ENCODE peak calls at places on chromosomes 2 and 18, in six cellular contexts. U is HepG2, G is HCT116, A is GM12878, D is SK-N-SH, O is K562. I is an unnamed sample.

GRCh38 chr2:120110507-120110906 is 97.6 kb downstream of the EPB41L5 start:
- DNase-seq in A (no peak), G (no peak), O (no peak), D (no peak), U (no peak), I (no peak)

GRCh38 chr18:37320320-37320719 is 245.3 kb downstream of the CELF4 start:
- DNase-seq in G (no peak), A (no peak), D (no peak), O (no peak), U (no peak), I (no peak)

GRCh38 chr2:54979645-54980044 is 70.6 kb downstream of the RTN4 start:
- DNase-seq in O (no peak), U (no peak), G (no peak), A (no peak), D (no peak), I (peak)

GRCh38 chr2:208326016-208326415 is 60.0 kb downstream of the PIKFYVE start:
- DNase-seq in D (no peak), O (no peak), U (no peak), A (no peak), G (no peak), I (no peak)

GRCh38 chr18:49041677-49042570 is 91.2 kb upstream of the SMAD7 start:
- DNase-seq in G (peak), O (peak), D (no peak), U (peak), A (no peak), I (peak)

GRCh38 chr2:219023045-219023605 is 18.2 kb downstream of the CFAP65 start:
- DNase-seq in O (no peak), U (no peak), D (no peak), G (no peak), A (no peak), I (no peak)

GRCh38 chr2:97763176-97763845 is 49.9 kb downstream of the ZAP70 start:
- DNase-seq in U (no peak), D (no peak), G (no peak), O (no peak), A (no peak), I (no peak)

GRCh38 chr18:48914581-48915251 is 36.0 kb downstream of the SMAD7 start:
- DNase-seq in O (no peak), G (no peak), A (no peak), D (no peak), U (no peak), I (no peak)

GRCh38 chr2:237866119-237866621 is 6.7 kb downstream of the RAMP1 start:
- DNase-seq in D (peak), A (no peak), O (no peak), G (no peak), U (no peak), I (no peak)

GRCh38 chr2:174957049-174957448 is 48.1 kb downstream of the CHN1 start:
- DNase-seq in A (no peak), G (no peak), O (no peak), U (no peak), D (no peak), I (no peak)

GRCh38 chr2:205403244-205403845 is 279.0 kb upstream of the NRP2 start:
- DNase-seq in O (no peak), D (no peak), A (no peak), U (no peak), G (no peak), I (no peak)

GRCh38 chr2:150485871-150486538 is 1.5 kb downstream of the RND3 start:
- DNase-seq in D (peak), O (no peak), U (no peak), G (peak), A (no peak), I (peak)

GRCh38 chr2:183267148-183267827 is 143.0 kb downstream of the NUP35 start:
- DNase-seq in G (no peak), U (no peak), D (no peak), O (no peak), A (peak), I (no peak)

GRCh38 chr18:36821681-36822080 is 7.1 kb downstream of the TPGS2 start:
- DNase-seq in O (no peak), A (no peak), D (no peak), U (no peak), G (no peak), I (peak)

GRCh38 chr2:178193823-178194599 is at the start of gene OSBPL6:
- DNase-seq in O (peak), U (peak), D (peak), A (no peak), G (peak), I (peak)

GRCh38 chr2:54347622-54348021 is 91.6 kb upstream of the TSPYL6 start:
- DNase-seq in D (no peak), G (no peak), O (no peak), A (no peak), U (no peak), I (peak)

GRCh38 chr2:72958542-72959385 is 41.4 kb downstream of the EMX1 start:
- DNase-seq in G (no peak), U (no peak), O (no peak), D (no peak), A (no peak), I (no peak)

GRCh38 chr2:147863835-147864234 is 19.0 kb downstream of the ACVR2A start:
- DNase-seq in G (no peak), A (no peak), D (no peak), O (no peak), U (no peak), I (no peak)

GRCh38 chr2:216201687-216202306 is 92.6 kb downstream of the XRCC5 start:
- DNase-seq in G (no peak), A (no peak), U (no peak), D (peak), O (no peak), I (no peak)

GRCh38 chr2:236130349-236130998 is 37.7 kb downstream of the GBX2 start:
- DNase-seq in D (no peak), G (no peak), U (no peak), O (no peak), A (no peak), I (no peak)

GRCh38 chr18:26503382-26503781 is 45.0 kb downstream of the KCTD1 start:
- DNase-seq in U (no peak), D (peak), G (no peak), O (no peak), A (no peak), I (no peak)

GRCh38 chr2:98917031-98917459 is 19.0 kb downstream of the CRACDL start:
- DNase-seq in U (no peak), G (peak), D (no peak), O (no peak), A (no peak), I (no peak)

GRCh38 chr2:186709529-186710455 is 15.9 kb downstream of the FAM171B start:
- DNase-seq in U (no peak), D (no peak), O (no peak), A (no peak), G (no peak), I (no peak)

GRCh38 chr18:50666536-50666935 is 106.6 kb downstream of the MAPK4 start:
- DNase-seq in U (no peak), A (no peak), D (no peak), O (no peak), G (no peak), I (no peak)

GRCh38 chr2:233700028-233700635 is 7.4 kb downstream of the UGT1A6 start:
- DNase-seq in G (no peak), D (peak), U (peak), O (peak), A (no peak), I (peak)

GRCh38 chr2:30664761-30665358 is 142.4 kb downstream of the CAPN13 start:
- DNase-seq in A (no peak), D (no peak), O (peak), U (peak), G (peak), I (no peak)

GRCh38 chr2:54955674-54956391 is 94.4 kb downstream of the RTN4 start:
- DNase-seq in D (no peak), O (peak), U (peak), A (no peak), G (no peak), I (no peak)

GRCh38 chr2:99984781-99985525 is 157.4 kb downstream of the AFF3 start:
- DNase-seq in U (no peak), A (no peak), D (peak), O (no peak), G (no peak), I (peak)

GRCh38 chr2:190353537-190353899 is 10.1 kb downstream of the INPP1 start:
- DNase-seq in A (no peak), G (no peak), O (no peak), U (no peak), D (no peak), I (no peak)

GRCh38 chr2:18987592-18988073 is 370.8 kb downstream of the OSR1 start:
- DNase-seq in A (no peak), G (peak), O (peak), U (peak), D (no peak), I (no peak)

GRCh38 chr2:187482796-187483195 is 34.7 kb upstream of the CALCRL start:
- DNase-seq in A (peak), D (no peak), G (no peak), O (no peak), U (no peak), I (no peak)

GRCh38 chr18:37578886-37579513 is 13.4 kb upstream of the CELF4 start:
- DNase-seq in G (peak), D (peak), O (peak), U (peak), A (no peak), I (peak)

GRCh38 chr18:49813071-49813320 is 337 bp downstream of the ACAA2 start:
- DNase-seq in O (peak), G (no peak), D (no peak), U (peak), A (no peak), I (peak)

GRCh38 chr2:181738074-181738473 is 57.8 kb upstream of the NEUROD1 start:
- DNase-seq in A (no peak), U (no peak), O (peak), D (no peak), G (no peak), I (peak)

GRCh38 chr2:127348421-127349000 is 39.3 kb downstream of the MAP3K2 start:
- DNase-seq in G (no peak), O (no peak), U (no peak), D (no peak), A (no peak), I (no peak)

GRCh38 chr2:231133365-231134114 is 8.7 kb upstream of the HTR2B start:
- DNase-seq in O (no peak), D (no peak), A (no peak), U (peak), G (no peak), I (no peak)

GRCh38 chr2:237631029-237631785 is 3.8 kb downstream of the LRRFIP1 start:
- DNase-seq in G (no peak), A (no peak), O (no peak), U (no peak), D (no peak), I (no peak)

GRCh38 chr2:113156278-113157107 is 17.3 kb upstream of the PSD4 start:
- DNase-seq in G (peak), D (no peak), A (no peak), U (peak), O (no peak), I (peak)
- H3K4me2 ChIP-seq in G (peak), D (no peak), A (peak), U (peak), O (peak), I (peak)

GRCh38 chr2:8004250-8004681 is 677.6 kb upstream of the ID2 start:
- DNase-seq in D (peak), G (no peak), O (peak), A (no peak), U (no peak), I (no peak)
- H2AFZ ChIP-seq in D (peak), G (no peak), O (peak), A (no peak), U (no peak), I (no peak)

GRCh38 chr2:193966590-193966989 is 1690.4 kb upstream of the SLC39A10 start:
- DNase-seq in D (no peak), G (peak), U (no peak), A (no peak), O (no peak), I (peak)
- TF ChIP-seq REST in D (no peak), G (no peak), U (no peak), A (no peak), O (no peak), I (no peak)

GRCh38 chr2:109447811-109448210 is 166.0 kb downstream of the SEPTIN10 start:
- DNase-seq in D (peak), G (no peak), U (no peak), A (no peak), O (no peak), I (no peak)

GRCh38 chr2:109448946-109449788 is 164.6 kb downstream of the SEPTIN10 start:
- DNase-seq in A (no peak), D (peak), U (no peak), O (no peak), G (peak), I (no peak)

GRCh38 chr2:109446531-109447131 is 167.1 kb downstream of the SEPTIN10 start:
- DNase-seq in A (no peak), O (no peak), U (no peak), G (no peak), D (peak), I (no peak)

GRCh38 chr2:109444916-109445315 is 168.8 kb downstream of the SEPTIN10 start:
- DNase-seq in U (no peak), A (no peak), G (no peak), O (no peak), D (no peak), I (no peak)

GRCh38 chr2:109447251-109447661 is 166.5 kb downstream of the SEPTIN10 start:
- DNase-seq in O (no peak), A (no peak), G (no peak), U (no peak), D (peak), I (no peak)
- H3K4me2 ChIP-seq in O (no peak), A (no peak), G (no peak), U (no peak), D (peak), I (no peak)

DNA sequence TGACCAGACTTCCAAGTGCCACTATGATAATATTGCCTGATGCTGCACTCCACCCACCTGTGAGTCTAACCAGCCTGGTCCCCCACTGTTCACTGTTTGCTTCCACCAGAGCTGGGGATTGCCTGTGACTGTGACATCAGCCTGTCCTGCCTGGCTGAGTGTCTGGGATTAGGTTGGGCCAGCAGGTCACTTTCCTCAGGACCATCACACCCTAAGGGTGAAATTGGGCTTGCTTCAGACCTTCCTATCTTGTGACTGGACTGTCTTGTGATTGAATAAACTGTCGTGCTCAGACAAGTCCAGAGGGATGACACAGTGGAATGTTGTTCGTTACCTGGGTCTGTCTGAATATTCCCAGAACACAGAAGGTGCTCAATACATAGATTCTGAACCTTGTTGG is 87.4 kb upstream of the HK2 start:
- DNase-seq in U (no peak), G (no peak), D (no peak), O (no peak), A (no peak), I (no peak)
- H2AFZ ChIP-seq in U (no peak), G (no peak), D (no peak), O (no peak), A (no peak), I (no peak)

GRCh38 chr2:46098606-46099005 is 198.6 kb upstream of the EPAS1 start:
- DNase-seq in D (no peak), U (peak), O (no peak), G (no peak), A (no peak), I (no peak)
- TF ChIP-seq REST in D (no peak), U (no peak), O (no peak), G (no peak), A (no peak), I (no peak)

DNA sequence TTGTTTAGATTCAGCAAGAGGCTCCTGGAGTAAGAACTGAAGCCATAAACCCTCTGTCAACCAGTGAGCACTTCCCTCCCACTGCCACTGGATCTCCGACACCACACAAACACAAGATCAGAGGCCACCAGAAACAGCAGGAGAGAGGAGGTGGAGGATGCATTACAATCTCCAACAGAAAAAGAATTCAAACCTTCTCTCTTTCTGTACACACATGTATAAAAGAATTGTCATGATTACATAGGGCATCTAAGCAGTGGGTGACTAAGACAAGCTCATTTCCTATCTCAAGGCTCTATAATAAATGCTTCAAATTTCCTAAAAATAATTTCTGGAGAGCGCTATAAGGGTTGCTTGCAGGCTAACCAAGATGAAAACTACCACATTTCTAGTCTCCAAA is 27.1 kb downstream of the TBC1D8 start:
- DNase-seq in A (no peak), U (peak), O (no peak), G (no peak), D (no peak), I (no peak)
- H3K4me2 ChIP-seq in A (no peak), U (peak), O (no peak), G (peak), D (peak), I (no peak)

DNA sequence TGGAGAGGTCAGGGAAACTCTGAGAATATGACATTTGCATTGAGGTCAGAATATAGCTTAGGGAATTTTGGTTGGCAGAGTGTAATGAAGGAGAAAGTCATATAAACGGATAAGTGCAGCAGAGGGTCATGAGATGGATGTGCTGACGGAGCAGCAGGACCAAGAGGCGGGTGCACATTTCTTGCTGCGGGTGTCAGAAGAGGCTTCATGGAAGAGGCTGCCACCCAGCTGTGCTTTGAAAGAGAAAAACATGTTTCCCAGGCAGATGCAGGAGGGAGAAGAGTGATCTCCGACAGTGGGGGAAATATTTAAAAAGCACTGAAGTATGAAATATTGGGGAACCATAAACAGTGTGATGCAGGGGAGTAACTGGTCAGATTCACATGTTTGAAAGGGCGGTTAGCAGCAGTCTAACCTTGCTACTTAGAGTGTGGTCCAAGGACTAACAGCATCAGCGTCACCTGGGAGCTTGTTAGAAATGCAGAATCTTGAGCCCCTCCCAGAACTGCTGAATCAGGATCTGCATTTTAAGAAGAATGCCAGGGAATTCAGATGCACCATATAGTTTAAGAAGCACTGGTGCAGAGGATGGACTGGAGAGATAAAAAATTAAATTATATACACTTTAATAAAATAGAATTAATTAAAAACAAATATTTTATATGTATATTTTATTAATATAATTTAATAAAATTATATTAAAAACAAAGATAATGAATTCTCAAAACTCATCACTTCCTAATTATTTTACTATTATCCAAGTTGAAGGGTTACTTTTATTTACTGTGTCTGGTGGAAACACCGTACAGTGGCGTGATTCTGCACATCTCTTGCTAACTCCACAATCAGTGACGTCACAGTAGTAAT is 36.1 kb upstream of the SCYGR1 start:
- DNase-seq in O (no peak), D (no peak), U (no peak), G (no peak), A (no peak), I (peak)
- H2AFZ ChIP-seq in O (peak), D (no peak), U (no peak), G (no peak), A (no peak), I (peak)